ENCODE peak calls at places on chromosomes 7 and 10, in nine cellular contexts. G is cardiac muscle cell, H is GM10248, W is fibroblast of mammary gland, R is endothelial cell, O is foreskin keratinocyte, S is fibroblast of lung, L is kidney epithelial cell, Z is chondrocyte. U is an unnamed sample.

GRCh38 chr10:113111900-113112853 is 162.1 kb downstream of the TCF7L2 start:
- DNase-seq in W (peak; percentile 87), L (no peak), S (peak; percentile 83), H (no peak), G (no peak), R (no peak), O (peak; percentile 81), Z (no peak), U (no peak)

GRCh38 chr7:38129162-38129561 is 48.9 kb upstream of the STARD3NL start:
- DNase-seq in Z (no peak), H (no peak), W (no peak), S (no peak), R (no peak), O (no peak), L (no peak), G (no peak), U (no peak)

GRCh38 chr7:54904986-54905385 is 113.8 kb upstream of the EGFR start:
- DNase-seq in O (no peak), W (peak; percentile 50), S (no peak), L (no peak), R (no peak), H (no peak), Z (no peak), G (no peak), U (no peak)

GRCh38 chr10:75003195-75003594 is 108.3 kb upstream of the SAMD8 start:
- DNase-seq in Z (no peak), G (no peak), L (no peak), S (no peak), H (no peak), R (no peak), O (no peak), W (no peak), U (no peak)

GRCh38 chr10:116120688-116121087 is 152.3 kb downstream of the GFRA1 start:
- DNase-seq in S (no peak), L (no peak), R (peak; percentile 47), G (peak; percentile 46), W (no peak), Z (no peak), O (no peak), H (no peak), U (no peak)

GRCh38 chr10:1273372-1274097 is 217.3 kb downstream of the WDR37 start:
- DNase-seq in W (no peak), O (no peak), L (no peak), G (no peak), S (no peak), R (no peak), Z (no peak), H (no peak), U (no peak)

GRCh38 chr7:26159243-26159642 is 7.2 kb downstream of the NFE2L3 start:
- DNase-seq in R (no peak), S (no peak), W (no peak), H (no peak), O (no peak), G (no peak), Z (no peak), L (no peak), U (no peak)

GRCh38 chr10:71406878-71407277 is 10.2 kb downstream of the CDH23 start:
- DNase-seq in W (no peak), S (no peak), L (no peak), H (no peak), R (no peak), G (no peak), Z (no peak), O (no peak), U (no peak)

GRCh38 chr7:29046978-29047377 is 88.8 kb upstream of the TRIL start:
- DNase-seq in Z (no peak), R (no peak), H (no peak), S (no peak), L (no peak), G (no peak), W (no peak), O (no peak), U (no peak)

GRCh38 chr10:20623561-20623960 is 273.6 kb downstream of the NEBL start:
- DNase-seq in O (no peak), Z (no peak), H (no peak), G (no peak), S (no peak), R (no peak), W (no peak), L (no peak), U (no peak)

GRCh38 chr10:52883996-52884871 is 111.7 kb upstream of the MBL2 start:
- DNase-seq in L (peak; percentile 83), G (peak; percentile 74), W (peak; percentile 52), O (peak; percentile 99), H (peak; percentile 62), R (peak; percentile 54), S (peak; percentile 80), Z (no peak), U (peak; percentile 78)

GRCh38 chr10:82813856-82814255 is 938.9 kb downstream of the NRG3 start:
- DNase-seq in R (no peak), S (peak; percentile 1), O (peak; percentile 42), Z (no peak), W (peak; percentile 18), H (no peak), G (no peak), L (peak; percentile 35), U (peak; percentile 38)

GRCh38 chr10:82815680-82816079 is 940.7 kb downstream of the NRG3 start:
- DNase-seq in G (no peak), L (no peak), H (no peak), Z (no peak), S (no peak), W (no peak), R (no peak), O (no peak), U (no peak)

GRCh38 chr10:82814635-82815034 is 939.6 kb downstream of the NRG3 start:
- DNase-seq in Z (no peak), L (no peak), O (peak; percentile 10), S (peak; percentile 1), G (no peak), R (no peak), W (peak; percentile 6), H (no peak), U (no peak)

DNA sequence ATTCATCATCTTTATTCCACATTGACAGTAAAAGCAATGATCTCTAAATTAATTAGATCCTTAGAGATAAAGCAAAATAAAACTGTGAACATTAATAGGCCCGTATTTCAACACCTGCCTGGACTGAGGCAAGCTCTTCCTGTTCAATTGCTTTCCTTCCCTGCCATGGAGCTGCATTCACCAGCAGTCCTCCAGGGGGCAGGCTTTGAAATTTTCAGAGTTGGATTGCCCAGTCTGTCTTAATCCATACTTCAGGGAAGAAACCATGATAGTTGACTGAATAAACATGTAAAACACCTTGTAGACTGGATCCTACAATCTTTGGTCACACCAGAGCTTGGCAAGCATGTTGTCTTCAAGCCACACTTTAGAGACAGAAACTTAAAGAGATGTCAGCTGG is 936.6 kb downstream of the NRG3 start:
- DNase-seq in W (peak; percentile 18), L (no peak), O (peak; percentile 7), Z (no peak), H (peak; percentile 12), R (peak; percentile 63), S (no peak), G (peak; percentile 18), U (no peak)
- TF ChIP-seq CTCF in W (peak; percentile 39), L (peak; percentile 53), O (peak; percentile 56), Z (peak; percentile 73), H (peak; percentile 13), R (peak; percentile 78), S (no peak), G (peak; percentile 72), U (peak; percentile 40)

GRCh38 chr7:484365-485101 is 35.1 kb downstream of the PDGFA start:
- DNase-seq in R (no peak), H (no peak), Z (peak; percentile 81), O (no peak), W (no peak), L (no peak), G (no peak), S (no peak), U (no peak)
- TF ChIP-seq CTCF in R (no peak), H (no peak), Z (no peak), O (no peak), W (no peak), L (no peak), G (no peak), S (no peak), U (no peak)

GRCh38 chr7:113118074-113118959 is at the start of gene SMIM30:
- DNase-seq in W (peak; percentile 85), H (peak; percentile 84), O (peak; percentile 82), R (peak; percentile 88), G (peak; percentile 96), L (peak; percentile 67), Z (peak; percentile 96), S (peak; percentile 87), U (peak; percentile 96)
- TF ChIP-seq CTCF in W (no peak), H (no peak), O (no peak), R (no peak), G (no peak), L (no peak), Z (no peak), S (no peak), U (no peak)

DNA sequence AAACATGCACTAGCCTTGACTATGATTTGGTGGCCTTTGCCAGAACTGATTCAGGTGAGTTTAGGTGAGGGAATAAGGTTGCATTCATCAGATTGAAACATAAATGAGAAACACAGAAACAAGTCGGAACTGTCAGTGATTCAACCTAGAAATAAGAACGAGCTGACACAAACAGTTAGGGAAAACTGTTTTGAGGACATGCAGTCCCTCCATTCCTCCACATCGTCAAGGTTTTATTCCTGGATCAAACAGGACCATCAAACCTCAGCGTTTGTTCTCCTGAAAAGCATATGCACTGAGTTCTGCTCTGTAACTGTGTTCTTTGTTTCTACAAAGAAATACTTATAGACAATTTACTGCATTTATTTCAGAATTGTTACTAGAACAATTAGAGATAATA is 1.7 kb downstream of the ZNF248 start:
- DNase-seq in L (no peak), R (no peak), W (peak; percentile 23), Z (no peak), H (no peak), O (no peak), S (no peak), G (no peak), U (no peak)
- TF ChIP-seq CTCF in L (no peak), R (no peak), W (no peak), Z (no peak), H (no peak), O (no peak), S (no peak), G (no peak), U (no peak)